ENCODE peak calls at places on chromosome 22, in seven cellular contexts. J is thyroid gland, E is substantia nigra, B is psoas muscle, X is GM23248, N is fibroblast of lung, R is K562. Q is an unnamed sample.

GRCh38 chr22:22387386-22387736 is 121.2 kb downstream of the ZNF280B start:
- DNase-seq in J (no peak), E (no peak), B (no peak), X (no peak), N (no peak), R (no peak), Q (no peak)

GRCh38 chr22:41976961-41977566 is 7.8 kb downstream of the SEPTIN3 start:
- DNase-seq in J (no peak), E (no peak), B (no peak), X (peak), N (no peak), R (no peak), Q (no peak)

GRCh38 chr22:35782504-35782903 is 64.8 kb downstream of the APOL5 start:
- DNase-seq in J (no peak), E (no peak), B (no peak), X (peak), N (peak), R (no peak), Q (no peak)

GRCh38 chr22:50084085-50084484 is 1.1 kb downstream of the MLC1 start:
- DNase-seq in J (no peak), E (no peak), B (no peak), X (no peak), N (no peak), R (no peak), Q (no peak)

GRCh38 chr22:20758688-20759087 is 15.2 kb upstream of the SERPIND1 start:
- DNase-seq in J (no peak), E (no peak), B (no peak), X (no peak), N (no peak), R (no peak), Q (no peak)

GRCh38 chr22:26658161-26658560 is 773 bp downstream of the MIAT start:
- DNase-seq in J (no peak), E (no peak), B (no peak), X (peak), N (no peak), R (no peak), Q (no peak)

GRCh38 chr22:42997577-42997976 is 17.4 kb downstream of the PACSIN2 start:
- DNase-seq in J (no peak), E (no peak), B (no peak), X (peak), N (no peak), R (no peak), Q (no peak)

GRCh38 chr22:22013559-22014284 is 31.1 kb upstream of the TOP3B start:
- DNase-seq in J (no peak), E (no peak), B (no peak), X (no peak), N (no peak), R (no peak), Q (no peak)

GRCh38 chr22:24189249-24190158 is 8.2 kb downstream of the SUSD2 start:
- DNase-seq in J (peak), E (peak), B (peak), X (peak), N (peak), R (peak), Q (no peak)

GRCh38 chr22:36328635-36329216 is 59.0 kb downstream of the MYH9 start:
- DNase-seq in J (peak), E (no peak), B (peak), X (peak), N (peak), R (peak), Q (no peak)

GRCh38 chr22:24510694-24511625 is 15.8 kb downstream of the UPB1 start:
- DNase-seq in J (peak), E (no peak), B (no peak), X (peak), N (peak), R (peak), Q (no peak)

GRCh38 chr22:28112548-28113043 is 193.5 kb upstream of the PITPNB start:
- DNase-seq in J (no peak), E (no peak), B (peak), X (peak), N (peak), R (peak), Q (no peak)

GRCh38 chr22:27564806-27565205 is 236.8 kb downstream of the MN1 start:
- DNase-seq in J (peak), E (no peak), B (no peak), X (no peak), N (no peak), R (no peak), Q (no peak)

GRCh38 chr22:25777870-25778269 is 35.9 kb downstream of the MYO18B start:
- DNase-seq in J (no peak), E (no peak), B (no peak), X (peak), N (peak), R (no peak), Q (no peak)

GRCh38 chr22:49181431-49181830 is 646.2 kb downstream of the BRD1 start:
- DNase-seq in J (no peak), E (no peak), B (no peak), X (no peak), N (no peak), R (no peak), Q (no peak)

GRCh38 chr22:19822301-19823117 is 32.2 kb downstream of the GNB1L start:
- DNase-seq in J (peak), E (no peak), B (no peak), X (no peak), N (no peak), R (no peak), Q (no peak)

GRCh38 chr22:37240240-37240940 is 3.7 kb downstream of the RAC2 start:
- DNase-seq in J (no peak), E (no peak), B (no peak), X (no peak), N (no peak), R (no peak), Q (no peak)

GRCh38 chr22:35749808-35750207 is 32.1 kb downstream of the APOL5 start:
- DNase-seq in J (peak), E (no peak), B (no peak), X (no peak), N (peak), R (no peak), Q (no peak)

GRCh38 chr22:33114570-33114969 is 56.4 kb upstream of the SYN3 start:
- DNase-seq in J (no peak), E (no peak), B (no peak), X (peak), N (no peak), R (no peak), Q (no peak)

GRCh38 chr22:29609139-29609538 is 5.7 kb downstream of the NF2 start:
- DNase-seq in J (no peak), E (no peak), B (no peak), X (no peak), N (no peak), R (no peak), Q (no peak)

GRCh38 chr22:27876684-27877083 is 42.4 kb downstream of the PITPNB start:
- DNase-seq in J (no peak), E (no peak), B (no peak), X (peak), N (peak), R (no peak), Q (no peak)

GRCh38 chr22:37153901-37154300 is 4.2 kb upstream of the IL2RB start:
- DNase-seq in J (no peak), E (no peak), B (no peak), X (no peak), N (no peak), R (no peak), Q (no peak)

GRCh38 chr22:41976070-41976901 is 7.0 kb downstream of the SEPTIN3 start:
- DNase-seq in J (peak), E (no peak), B (no peak), X (peak), N (no peak), R (peak), Q (peak)

GRCh38 chr22:19874307-19875060 is 19.8 kb upstream of the GNB1L start:
- DNase-seq in J (peak), E (no peak), B (peak), X (peak), N (peak), R (no peak), Q (no peak)

GRCh38 chr22:44355688-44356070 is 42.9 kb upstream of the SHISAL1 start:
- DNase-seq in J (no peak), E (no peak), B (no peak), X (no peak), N (no peak), R (no peak), Q (no peak)

GRCh38 chr22:44353063-44353440 is 40.3 kb upstream of the SHISAL1 start:
- DNase-seq in J (no peak), E (no peak), B (peak), X (no peak), N (no peak), R (no peak), Q (no peak)

GRCh38 chr22:44352378-44353062 is 39.8 kb upstream of the SHISAL1 start:
- DNase-seq in J (no peak), E (no peak), B (peak), X (no peak), N (no peak), R (no peak), Q (no peak)

GRCh38 chr22:44351685-44352377 is 39.1 kb upstream of the SHISAL1 start:
- DNase-seq in J (no peak), E (no peak), B (no peak), X (peak), N (peak), R (no peak), Q (no peak)

GRCh38 chr22:44354288-44354687 is 41.5 kb upstream of the SHISAL1 start:
- DNase-seq in J (no peak), E (no peak), B (no peak), X (no peak), N (no peak), R (no peak), Q (no peak)
- H3K27ac ChIP-seq in J (no peak), E (no peak), B (no peak), X (no peak), N (no peak), R (no peak), Q (no peak)

GRCh38 chr22:40347300-40347699 is 1.0 kb downstream of the ADSL start:
- DNase-seq in J (no peak), E (no peak), B (no peak), X (no peak), N (no peak), R (no peak), Q (no peak)

GRCh38 chr22:40345801-40346177 is 511 bp upstream of the ADSL start:
- DNase-seq in J (peak), E (no peak), B (no peak), X (peak), N (peak), R (peak), Q (peak)

GRCh38 chr22:40345271-40345670 is 1.0 kb upstream of the ADSL start:
- DNase-seq in J (no peak), E (no peak), B (no peak), X (peak), N (peak), R (no peak), Q (no peak)

GRCh38 chr22:40346178-40347064 is at the start of gene ADSL:
- DNase-seq in J (peak), E (peak), B (peak), X (peak), N (peak), R (peak), Q (peak)

DNA sequence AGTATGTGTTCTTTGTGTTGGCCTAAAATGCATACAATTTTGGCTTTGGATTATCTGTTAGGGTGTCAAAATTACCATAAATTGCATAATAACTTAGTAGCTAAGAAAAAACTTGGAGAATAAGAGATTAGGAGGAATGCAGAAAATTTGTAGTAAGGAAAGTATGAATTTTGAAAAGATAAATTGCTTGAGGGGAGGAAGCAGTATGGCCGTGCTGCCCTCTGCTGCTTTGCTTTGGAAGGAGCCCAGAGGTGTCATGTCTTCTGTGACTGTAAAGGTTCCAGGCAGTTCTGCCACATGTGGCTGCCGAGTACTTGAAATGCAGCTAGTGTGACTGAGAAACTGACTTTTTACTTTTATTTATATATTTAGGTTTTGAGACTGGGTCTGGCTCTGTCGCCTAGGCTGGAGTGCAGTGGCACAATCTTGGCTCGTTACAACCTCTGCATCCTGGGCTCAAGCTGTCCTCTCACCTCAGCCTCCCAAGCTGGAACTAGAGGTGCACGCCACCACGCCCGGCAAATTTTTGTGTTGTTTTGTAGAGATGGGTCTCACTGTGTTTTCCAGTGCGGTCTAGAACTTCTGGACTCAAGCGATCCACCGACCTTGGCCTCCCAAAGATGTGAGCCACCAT is 1.8 kb downstream of the ADSL start:
- DNase-seq in J (peak), E (no peak), B (peak), X (peak), N (peak), R (peak), Q (peak)
- H3K27ac ChIP-seq in J (no peak), E (no peak), B (peak), X (peak), N (no peak), R (peak), Q (no peak)

GRCh38 chr22:38448945-38449745 is 5.9 kb downstream of the KCNJ4 start:
- DNase-seq in J (no peak), E (no peak), B (no peak), X (no peak), N (no peak), R (no peak), Q (no peak)
- H3K27ac ChIP-seq in J (no peak), E (no peak), B (no peak), X (no peak), N (no peak), R (no peak), Q (peak)

DNA sequence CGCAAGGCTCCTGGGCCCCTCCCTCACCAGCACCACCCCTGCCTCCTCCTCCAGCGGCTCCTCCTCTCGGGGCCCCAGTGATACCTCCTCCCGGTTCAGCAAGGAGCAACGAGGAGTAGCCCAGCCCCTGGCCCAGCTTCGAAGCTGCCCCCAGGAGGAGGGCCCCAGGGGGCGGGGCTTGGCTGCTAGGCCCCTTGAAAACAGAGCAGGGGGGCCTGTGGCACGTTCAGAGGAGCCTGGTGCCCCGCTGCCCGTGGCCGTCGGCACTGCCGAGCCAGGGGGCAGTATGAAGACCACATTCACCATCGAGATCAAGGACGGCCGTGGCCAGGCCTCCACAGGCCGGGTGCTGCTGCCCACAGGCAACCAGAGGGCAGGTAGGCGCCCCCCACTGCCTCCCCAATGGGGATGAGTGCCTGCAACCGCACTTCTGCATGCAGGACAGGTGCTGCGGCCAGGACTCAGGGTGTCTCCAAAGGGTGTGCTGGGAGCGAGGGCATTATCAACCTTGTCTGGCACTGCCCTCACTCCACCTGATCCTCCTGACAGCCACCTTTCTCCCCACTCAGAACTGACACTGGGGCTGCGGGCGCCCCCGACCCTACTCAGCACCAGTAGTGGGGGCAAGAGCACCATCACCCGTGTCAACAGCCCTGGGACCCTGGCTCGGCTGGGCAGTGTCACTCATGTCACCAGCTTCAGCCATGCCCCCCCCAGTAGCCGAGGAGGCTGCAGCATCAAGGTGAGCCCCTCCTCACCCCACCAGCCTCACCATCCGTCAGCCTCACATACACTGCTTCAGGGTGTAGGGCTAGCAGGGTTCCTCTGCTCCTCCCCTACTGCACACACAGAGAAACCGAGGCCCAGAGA is 10.2 kb downstream of the SMTN start:
- DNase-seq in J (no peak), E (no peak), B (no peak), X (no peak), N (no peak), R (no peak), Q (no peak)
- H3K27ac ChIP-seq in J (no peak), E (no peak), B (no peak), X (no peak), N (no peak), R (no peak), Q (no peak)

DNA sequence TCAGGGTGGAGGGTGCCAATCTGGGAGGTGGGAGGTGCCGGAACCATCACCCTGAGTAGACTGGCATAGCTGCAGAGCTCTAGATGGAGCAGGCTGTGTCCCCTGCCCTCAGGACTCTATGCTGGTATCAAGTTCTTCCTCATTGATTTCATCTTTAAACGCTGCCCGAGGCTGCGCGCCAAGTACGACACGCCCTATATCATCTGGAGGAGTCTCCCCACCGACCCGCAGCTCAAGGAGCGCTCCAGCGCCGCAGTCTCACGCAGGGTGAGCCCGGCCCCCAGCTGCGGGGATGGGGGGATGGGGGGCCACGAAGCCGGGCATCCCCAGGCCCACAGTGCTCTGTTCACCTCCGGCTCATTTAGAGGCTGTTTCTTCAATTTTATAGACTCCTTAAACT is 52.5 kb downstream of the GRAMD4 start:
- DNase-seq in J (no peak), E (no peak), B (no peak), X (peak), N (no peak), R (no peak), Q (no peak)
- H3K27ac ChIP-seq in J (no peak), E (no peak), B (no peak), X (no peak), N (no peak), R (no peak), Q (no peak)